ENCODE peak calls at places on chromosomes 12 and 14, in four cellular contexts. G is GM12864, W is MCF 10A, Y is upper lobe of right lung. M is an unnamed sample.

GRCh38 chr12:111846016-111846415 is 4.0 kb downstream of the MAPKAPK5 start:
- DNase-seq in Y (no peak), W (no peak), G (no peak), M (no peak)

GRCh38 chr12:8637244-8637643 is 24.6 kb upstream of the AICDA start:
- DNase-seq in Y (no peak), W (no peak), G (no peak), M (no peak)

GRCh38 chr12:50928392-50928791 is 24.0 kb upstream of the HIGD1C start:
- DNase-seq in G (no peak), Y (no peak), W (no peak), M (no peak)

GRCh38 chr14:96631621-96632362 is 129.6 kb downstream of the PAPOLA start:
- DNase-seq in Y (no peak), G (no peak), W (peak; percentile 42), M (peak; percentile 8)

GRCh38 chr12:81800298-81801148 is 41.4 kb upstream of the PPFIA2 start:
- DNase-seq in Y (no peak), G (no peak), W (no peak), M (no peak)

GRCh38 chr12:122513660-122514059 is 12.9 kb upstream of the ZCCHC8 start:
- DNase-seq in W (no peak), Y (no peak), G (no peak), M (no peak)

GRCh38 chr12:132583311-132583710 is 27.1 kb downstream of the LRCOL1 start:
- DNase-seq in Y (no peak), G (no peak), W (no peak), M (no peak)

GRCh38 chr14:72714871-72715214 is 179.1 kb downstream of the DPF3 start:
- DNase-seq in G (no peak), Y (peak; percentile 48), W (no peak), M (no peak)

GRCh38 chr14:23056257-23056955 is 914 bp downstream of the CDH24 start:
- DNase-seq in Y (peak; percentile 81), G (no peak), W (peak; percentile 74), M (no peak)

GRCh38 chr14:96167224-96168148 is 37.2 kb upstream of the BDKRB2 start:
- DNase-seq in G (no peak), W (peak; percentile 58), Y (no peak), M (no peak)

GRCh38 chr14:73245401-73246325 is 8.4 kb downstream of the PAPLN start:
- DNase-seq in W (no peak), Y (peak; percentile 88), G (no peak), M (no peak)

GRCh38 chr12:121949643-121950397 is 31.4 kb downstream of the CFAP251 start:
- DNase-seq in G (no peak), Y (no peak), W (peak; percentile 82), M (no peak)

GRCh38 chr12:15116073-15116472 is 105.1 kb downstream of the RERG start:
- DNase-seq in Y (no peak), G (no peak), W (no peak), M (no peak)

GRCh38 chr12:1184402-1184801 is 193.4 kb downstream of the ERC1 start:
- DNase-seq in G (no peak), W (no peak), Y (no peak), M (no peak)

GRCh38 chr12:22332191-22332590 is 2.3 kb downstream of the ST8SIA1 start:
- DNase-seq in W (no peak), Y (no peak), G (no peak), M (no peak)

GRCh38 chr12:48512855-48513254 is 12.6 kb upstream of the OR8S1 start:
- DNase-seq in W (no peak), Y (no peak), G (peak; percentile 30), M (no peak)

GRCh38 chr12:81327458-81327857 is 249.6 kb downstream of the ACSS3 start:
- DNase-seq in G (no peak), W (no peak), Y (no peak), M (no peak)

GRCh38 chr14:66443158-66443695 is 42.9 kb upstream of the CCDC196 start:
- DNase-seq in Y (no peak), W (peak; percentile 8), G (no peak), M (no peak)

GRCh38 chr14:37553935-37554550 is 41.0 kb downstream of the FOXA1 start:
- DNase-seq in W (no peak), G (no peak), Y (no peak), M (no peak)

GRCh38 chr14:105400016-105400415 is 1.7 kb downstream of the TEX22 start:
- DNase-seq in W (no peak), G (no peak), Y (no peak), M (no peak)

GRCh38 chr14:105398044-105398725 is at the start of gene TEX22:
- DNase-seq in W (peak; percentile 64), G (peak; percentile 48), Y (peak; percentile 96), M (peak; percentile 91)

GRCh38 chr14:105397350-105397931 is 897 bp upstream of the TEX22 start:
- DNase-seq in W (no peak), Y (no peak), G (no peak), M (no peak)

GRCh38 chr14:105399441-105399775 is 1.1 kb downstream of the TEX22 start:
- DNase-seq in W (no peak), G (no peak), Y (no peak), M (no peak)

DNA sequence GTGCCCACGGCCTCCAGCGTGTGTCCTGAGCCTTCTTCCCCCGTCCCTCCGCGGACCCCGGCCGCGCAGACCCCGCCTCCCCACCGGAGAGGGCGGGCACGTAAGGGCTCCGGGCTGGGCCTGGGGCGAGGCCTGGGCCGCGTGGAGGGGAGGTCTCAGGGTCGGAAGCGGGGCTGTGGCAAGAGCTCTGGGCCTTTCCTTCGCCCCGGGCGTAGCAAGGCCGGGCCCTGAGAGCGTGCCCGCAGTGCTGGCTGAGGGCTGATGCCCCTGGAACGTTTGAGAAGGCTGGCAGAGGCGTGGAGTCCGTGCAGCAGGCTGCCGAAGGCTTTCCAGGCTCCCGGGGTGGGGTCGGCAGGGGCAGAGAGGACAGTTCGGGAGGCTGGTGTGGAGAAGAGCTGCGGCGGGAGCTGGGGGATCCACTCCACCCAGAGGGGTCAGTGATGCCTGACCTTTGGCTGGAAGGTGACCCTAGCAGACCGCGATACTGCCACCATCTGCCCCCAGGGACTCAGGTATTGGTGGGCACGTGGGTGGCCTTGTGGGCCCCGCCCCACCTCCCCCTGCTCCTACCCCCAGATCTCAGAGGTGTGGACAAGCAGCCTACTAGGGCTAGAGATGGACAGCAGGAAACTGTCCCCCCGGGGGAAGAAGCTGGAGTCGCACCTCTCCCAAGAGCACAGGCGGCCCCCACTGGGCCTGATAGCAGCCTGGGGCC is 545 bp downstream of the TEX22 start:
- DNase-seq in Y (no peak), G (no peak), W (no peak), M (no peak)
- TF ChIP-seq CTCF in Y (no peak), G (no peak), W (no peak), M (no peak)

GRCh38 chr14:77320238-77320935 is at the start of gene POMT2:
- DNase-seq in G (peak; percentile 62), W (peak; percentile 93), Y (peak; percentile 97), M (peak; percentile 93)
- TF ChIP-seq CTCF in G (peak; percentile 25), W (peak; percentile 28), Y (peak; percentile 35), M (no peak)

GRCh38 chr14:63496837-63497400 is 46.3 kb downstream of the PPP2R5E start:
- DNase-seq in W (no peak), Y (no peak), G (no peak), M (no peak)
- TF ChIP-seq CTCF in W (no peak), Y (no peak), G (no peak), M (no peak)

DNA sequence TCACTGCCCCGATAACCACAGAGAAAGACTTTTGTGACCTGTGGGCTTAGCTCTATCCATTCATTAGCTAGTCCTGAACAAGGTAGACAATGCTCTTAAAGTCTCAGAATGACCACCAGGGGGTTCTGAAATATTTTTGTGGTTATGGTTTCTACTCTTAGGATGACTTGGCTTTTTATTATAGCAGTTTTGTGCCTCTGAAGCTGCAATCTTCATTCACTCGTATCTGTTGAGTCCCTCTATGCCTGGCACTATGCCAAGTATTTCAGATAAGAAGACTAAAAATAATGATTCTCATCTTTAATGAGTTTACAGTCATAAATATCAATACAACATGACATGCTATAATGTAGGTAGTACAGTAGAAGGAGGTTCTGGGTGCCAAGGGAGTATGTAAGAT is 130.8 kb upstream of the TRHDE start:
- DNase-seq in Y (no peak), G (peak; percentile 25), W (peak; percentile 34), M (no peak)
- TF ChIP-seq CTCF in Y (peak; percentile 6), G (peak; percentile 44), W (peak; percentile 6), M (no peak)

GRCh38 chr12:31118831-31119530 is 45.3 kb downstream of the DDX11 start:
- DNase-seq in G (no peak), W (no peak), Y (no peak), M (no peak)

GRCh38 chr12:31118347-31118830 is 44.7 kb downstream of the DDX11 start:
- DNase-seq in Y (no peak), W (no peak), G (no peak), M (no peak)

GRCh38 chr12:31119531-31120211 is 46.0 kb downstream of the DDX11 start:
- DNase-seq in Y (no peak), W (no peak), G (no peak), M (no peak)

GRCh38 chr12:31120392-31121008 is 46.8 kb downstream of the DDX11 start:
- DNase-seq in G (no peak), W (no peak), Y (no peak), M (no peak)

DNA sequence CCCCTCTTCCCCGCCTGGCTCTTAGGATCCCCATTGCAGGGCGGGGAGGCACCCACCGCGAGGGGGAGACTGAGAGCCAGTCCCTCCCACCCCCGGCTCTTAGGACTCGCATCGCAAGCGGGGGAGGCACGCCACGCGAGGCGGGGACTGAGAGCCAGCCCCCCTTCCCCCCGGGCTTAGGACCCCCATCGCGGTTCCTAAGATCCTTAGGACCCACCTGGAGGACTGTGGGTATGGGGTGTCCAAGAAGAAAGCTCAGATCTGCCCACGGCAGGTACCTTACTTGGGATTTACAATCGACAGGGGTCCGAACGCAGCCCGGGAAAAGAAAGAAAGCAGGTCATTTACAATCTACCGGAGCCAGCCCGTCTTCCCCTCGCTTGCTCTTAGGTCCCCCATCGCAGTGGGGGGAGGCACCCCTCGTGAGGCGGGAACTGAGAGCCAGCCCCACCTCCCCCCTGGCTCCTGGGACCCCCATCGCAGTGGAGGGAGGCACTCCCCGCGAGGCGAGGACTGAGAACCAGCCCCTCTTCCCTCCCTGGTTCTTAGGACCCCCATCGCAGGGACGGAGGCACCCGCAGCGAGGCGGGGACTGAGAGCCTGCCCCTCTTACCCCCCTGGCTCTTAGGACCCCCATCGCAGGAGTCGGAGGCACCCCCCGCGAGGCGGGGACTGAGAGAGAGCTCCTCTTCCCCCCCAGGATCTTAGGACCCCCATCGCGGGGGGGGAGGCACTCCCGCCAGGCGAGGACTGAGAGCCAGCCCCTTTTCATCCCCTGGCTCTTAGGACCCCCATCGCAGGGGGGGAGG is 43.7 kb downstream of the DDX11 start:
- DNase-seq in W (peak; percentile 49), G (no peak), Y (no peak), M (no peak)
- TF ChIP-seq CTCF in W (peak; percentile 46), G (peak; percentile 72), Y (peak; percentile 52), M (no peak)

M was measured in omental fat pad.